ENCODE peak calls at places on chromosomes 6 and 20, in six cellular contexts. One of them, this sample, is unnamed.

GRCh38 chr6:127212376-127212775 is 54.3 kb upstream of the RNF146 start:
- DNase-seq in neural crest cell: no peak
- DNase-seq in anterior cingulate cortex: no peak
- DNase-seq in substantia nigra: no peak
- DNase-seq in left ventricle myocardium superior: no peak
- DNase-seq in left cardiac atrium: no peak
- DNase-seq in this sample: no peak

GRCh38 chr6:122381494-122382083 is 17.9 kb upstream of the HSF2 start:
- DNase-seq in neural crest cell: peak; percentile 41
- DNase-seq in anterior cingulate cortex: peak; percentile 57
- DNase-seq in substantia nigra: no peak
- DNase-seq in left ventricle myocardium superior: peak; percentile 36
- DNase-seq in left cardiac atrium: peak; percentile 45
- DNase-seq in this sample: peak; percentile 25

GRCh38 chr6:137697267-137697938 is 169.7 kb upstream of the TNFAIP3 start:
- DNase-seq in neural crest cell: no peak
- DNase-seq in anterior cingulate cortex: no peak
- DNase-seq in substantia nigra: no peak
- DNase-seq in left ventricle myocardium superior: peak; percentile 30
- DNase-seq in left cardiac atrium: peak; percentile 32
- DNase-seq in this sample: no peak

GRCh38 chr6:33204165-33204414 is 365 bp upstream of the HSD17B8 start:
- DNase-seq in neural crest cell: no peak
- DNase-seq in anterior cingulate cortex: no peak
- DNase-seq in substantia nigra: no peak
- DNase-seq in left ventricle myocardium superior: no peak
- DNase-seq in left cardiac atrium: no peak
- DNase-seq in this sample: no peak

GRCh38 chr6:128415387-128415786 is 105.0 kb downstream of the PTPRK start:
- DNase-seq in neural crest cell: no peak
- DNase-seq in anterior cingulate cortex: no peak
- DNase-seq in substantia nigra: no peak
- DNase-seq in left ventricle myocardium superior: no peak
- DNase-seq in left cardiac atrium: no peak
- DNase-seq in this sample: no peak

GRCh38 chr6:52500268-52501129 is 76.4 kb downstream of the TRAM2 start:
- DNase-seq in neural crest cell: no peak
- DNase-seq in anterior cingulate cortex: no peak
- DNase-seq in substantia nigra: no peak
- DNase-seq in left ventricle myocardium superior: peak; percentile 71
- DNase-seq in left cardiac atrium: no peak
- DNase-seq in this sample: no peak

GRCh38 chr6:137070303-137070702 is 25.5 kb upstream of the IL20RA start:
- DNase-seq in neural crest cell: no peak
- DNase-seq in anterior cingulate cortex: no peak
- DNase-seq in substantia nigra: no peak
- DNase-seq in left ventricle myocardium superior: no peak
- DNase-seq in left cardiac atrium: no peak
- DNase-seq in this sample: no peak

GRCh38 chr6:142075516-142076101 is 57.1 kb upstream of the GJE1 start:
- DNase-seq in neural crest cell: no peak
- DNase-seq in anterior cingulate cortex: no peak
- DNase-seq in substantia nigra: no peak
- DNase-seq in left ventricle myocardium superior: no peak
- DNase-seq in left cardiac atrium: no peak
- DNase-seq in this sample: no peak

GRCh38 chr20:48668451-48668946 is 159.3 kb downstream of the PREX1 start:
- DNase-seq in neural crest cell: no peak
- DNase-seq in anterior cingulate cortex: peak; percentile 67
- DNase-seq in substantia nigra: no peak
- DNase-seq in left ventricle myocardium superior: peak; percentile 60
- DNase-seq in left cardiac atrium: no peak
- DNase-seq in this sample: no peak

GRCh38 chr20:16462711-16463110 is 110.5 kb downstream of the KIF16B start:
- DNase-seq in neural crest cell: no peak
- DNase-seq in anterior cingulate cortex: no peak
- DNase-seq in substantia nigra: no peak
- DNase-seq in left ventricle myocardium superior: no peak
- DNase-seq in left cardiac atrium: no peak
- DNase-seq in this sample: no peak

GRCh38 chr6:9563996-9564395 is 850.9 kb downstream of the TFAP2A start:
- DNase-seq in neural crest cell: no peak
- DNase-seq in anterior cingulate cortex: no peak
- DNase-seq in substantia nigra: no peak
- DNase-seq in left ventricle myocardium superior: no peak
- DNase-seq in left cardiac atrium: no peak
- DNase-seq in this sample: no peak

GRCh38 chr20:63215101-63216040 is 560 bp downstream of the YTHDF1 start:
- DNase-seq in neural crest cell: peak; percentile 35
- DNase-seq in anterior cingulate cortex: no peak
- DNase-seq in substantia nigra: no peak
- DNase-seq in left ventricle myocardium superior: peak; percentile 27
- DNase-seq in left cardiac atrium: no peak
- DNase-seq in this sample: no peak

GRCh38 chr6:126252154-126252553 is 87.8 kb upstream of the CENPW start:
- DNase-seq in neural crest cell: no peak
- DNase-seq in anterior cingulate cortex: no peak
- DNase-seq in substantia nigra: no peak
- DNase-seq in left ventricle myocardium superior: no peak
- DNase-seq in left cardiac atrium: no peak
- DNase-seq in this sample: no peak

This sample was measured in amygdala.